ENCODE peak calls at places on chromosomes 6 and 20, in nine cellular contexts. D is GM12865; K is heart left ventricle; E is CD8-positive, alpha-beta T cell; M is H1; A is upper lobe of left lung; N is RWPE1; W is endothelial cell; I is HFFc6. H is an unnamed sample.

GRCh38 chr20:25063981-25064380 is 6.0 kb upstream of the ACSS1 start:
- DNase-seq in N (no peak), K (no peak), E (no peak), D (no peak), M (no peak), W (no peak), I (no peak), A (no peak), H (no peak)

GRCh38 chr20:58224097-58224496 is 4.4 kb downstream of the ANKRD60 start:
- DNase-seq in M (no peak), A (no peak), W (no peak), N (no peak), K (no peak), I (no peak), D (no peak), E (no peak), H (no peak)

GRCh38 chr6:21900730-21901129 is 307.2 kb downstream of the SOX4 start:
- DNase-seq in A (no peak), W (no peak), K (no peak), D (no peak), M (no peak), I (peak; percentile 55), E (no peak), N (peak; percentile 44), H (no peak)

GRCh38 chr6:87174078-87174579 is 18.8 kb downstream of the ZNF292 start:
- DNase-seq in W (no peak), D (peak; percentile 43), K (peak; percentile 12), E (no peak), M (no peak), A (no peak), I (no peak), N (no peak), H (no peak)

GRCh38 chr6:23413327-23414203 is 712.5 kb upstream of the NRSN1 start:
- DNase-seq in A (no peak), W (no peak), D (no peak), N (no peak), M (no peak), E (no peak), I (no peak), K (no peak), H (no peak)

GRCh38 chr6:99993533-99994251 is at the start of gene MCHR2:
- DNase-seq in D (no peak), E (no peak), N (no peak), I (no peak), M (peak; percentile 64), A (peak; percentile 84), W (peak; percentile 17), K (no peak), H (no peak)

GRCh38 chr6:40074292-40075050 is 140.2 kb upstream of the MOCS1 start:
- DNase-seq in M (no peak), N (peak; percentile 8), K (no peak), E (no peak), A (no peak), I (no peak), W (no peak), D (no peak), H (no peak)

GRCh38 chr6:132365319-132365907 is 35.9 kb downstream of the MOXD1 start:
- DNase-seq in M (no peak), E (no peak), I (no peak), N (no peak), K (no peak), A (no peak), W (no peak), D (peak; percentile 79), H (no peak)

GRCh38 chr6:150711584-150712501 is 112.2 kb downstream of the PLEKHG1 start:
- DNase-seq in N (no peak), M (no peak), D (no peak), A (no peak), I (no peak), K (peak; percentile 49), E (no peak), W (no peak), H (no peak)

GRCh38 chr20:54350415-54350814 is 125.0 kb upstream of the DOK5 start:
- DNase-seq in A (no peak), I (no peak), M (no peak), E (no peak), W (no peak), K (no peak), D (no peak), N (no peak), H (no peak)

GRCh38 chr20:37598101-37598530 is 70.4 kb upstream of the BLCAP start:
- DNase-seq in K (no peak), W (no peak), N (no peak), M (peak; percentile 82), I (no peak), D (no peak), A (peak; percentile 76), E (no peak), H (peak; percentile 79)

DNA sequence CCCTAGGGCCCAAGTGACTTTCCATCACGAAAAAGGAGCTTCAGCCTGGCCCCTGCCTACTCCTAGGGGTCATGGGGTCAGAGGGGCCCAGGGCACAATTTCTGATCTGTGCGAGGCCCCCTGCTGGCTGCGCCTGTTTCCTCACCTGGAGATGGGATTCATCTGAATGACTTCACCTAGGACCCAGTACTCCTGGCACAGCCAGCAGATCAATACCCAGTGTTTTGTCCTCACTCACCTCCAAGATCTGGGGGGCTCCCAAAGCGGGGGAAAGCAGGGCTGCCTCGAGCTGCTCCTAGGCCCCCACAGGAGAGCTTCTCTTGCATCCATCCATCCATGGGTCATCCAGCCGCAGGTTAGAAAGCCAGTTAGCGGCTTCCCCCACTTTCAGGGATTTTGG is 33.8 kb downstream of the CD40 start:
- DNase-seq in W (peak; percentile 48), I (no peak), E (no peak), D (peak; percentile 28), M (peak; percentile 82), K (no peak), N (peak; percentile 39), A (no peak), H (no peak)
- TF ChIP-seq CTCF in W (peak; percentile 68), I (peak; percentile 70), E (no peak), D (peak; percentile 61), M (peak; percentile 66), K (peak; percentile 13), N (peak; percentile 60), A (no peak), H (peak; percentile 65)

DNA sequence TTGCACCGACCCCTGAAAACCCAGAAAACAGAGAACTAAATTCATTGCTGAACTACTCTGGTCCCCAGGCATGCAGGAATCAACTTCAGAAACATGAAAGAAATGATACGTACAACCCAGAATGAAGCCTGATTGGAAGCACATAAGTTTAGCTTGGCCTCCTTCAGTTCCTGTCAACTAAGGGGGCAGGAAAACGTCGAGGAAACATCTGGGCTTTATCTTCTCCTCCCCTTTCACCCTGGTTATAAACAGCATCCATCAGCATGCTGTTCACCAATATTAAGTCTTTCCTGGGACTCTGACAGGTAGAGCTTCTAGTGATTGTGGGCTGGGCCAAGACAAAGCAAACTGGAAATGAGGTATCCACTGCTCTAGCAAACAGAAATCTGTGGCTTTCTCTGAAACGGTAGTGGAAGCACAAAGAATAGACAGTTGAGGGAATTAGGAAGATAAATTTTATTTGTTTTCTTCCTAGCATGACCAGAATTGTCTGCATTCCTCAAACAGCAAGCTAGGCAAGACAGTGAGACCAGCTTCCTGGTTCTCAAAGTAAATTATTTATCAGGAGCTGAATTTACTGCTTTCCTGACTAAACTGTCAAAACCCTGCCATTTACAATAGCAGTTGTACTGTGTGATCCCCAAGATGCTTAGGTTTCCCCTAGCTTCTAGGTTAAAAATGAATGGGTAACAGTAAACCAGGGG is 134.4 kb downstream of the PTPRT start:
- DNase-seq in K (no peak), D (no peak), E (no peak), N (no peak), M (no peak), I (no peak), W (no peak), A (no peak), H (no peak)
- TF ChIP-seq CTCF in K (no peak), D (no peak), E (no peak), N (no peak), M (no peak), I (no peak), W (no peak), A (no peak), H (no peak)

DNA sequence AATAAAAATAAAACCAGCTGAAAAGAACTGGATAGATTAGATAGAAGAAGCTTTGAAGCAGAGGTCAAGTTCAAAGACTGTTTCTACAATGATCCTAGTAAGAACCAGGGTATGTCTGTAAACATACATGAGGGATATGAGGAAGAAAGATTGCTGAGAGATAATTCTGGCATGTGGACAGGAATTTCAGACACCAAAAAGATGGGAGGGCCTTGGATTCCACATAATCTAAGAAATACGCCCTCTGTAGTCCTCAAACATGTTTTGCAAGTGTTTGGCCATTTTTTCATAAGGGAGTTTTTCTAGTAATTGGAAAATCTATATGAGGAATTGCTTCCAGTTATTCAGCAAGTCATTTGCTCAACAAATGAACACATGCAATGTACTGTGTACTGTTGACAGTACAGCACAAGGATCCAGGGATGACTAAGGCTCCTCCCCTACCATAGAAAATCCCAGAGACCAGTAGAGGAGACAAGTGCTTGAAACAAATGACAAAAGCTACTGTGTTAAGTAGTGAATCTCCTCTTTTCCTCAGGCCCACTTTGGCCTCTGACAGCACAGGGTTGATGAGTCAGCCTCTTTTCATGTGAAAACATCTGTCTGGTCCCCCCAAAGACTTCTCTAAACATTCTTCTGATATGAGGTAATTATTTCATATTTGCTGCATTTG is 795.9 kb downstream of the MAFB start:
- DNase-seq in D (no peak), N (no peak), W (no peak), I (no peak), M (no peak), K (no peak), E (no peak), A (no peak), H (no peak)
- TF ChIP-seq CTCF in D (no peak), N (no peak), W (no peak), I (peak; percentile 20), M (no peak), K (peak; percentile 7), E (no peak), A (no peak), H (no peak)

GRCh38 chr6:26414281-26414680 is 12.2 kb downstream of the BTN3A1 start:
- DNase-seq in M (no peak), D (no peak), W (no peak), K (no peak), E (no peak), A (no peak), N (no peak), I (no peak), H (no peak)

GRCh38 chr6:26408828-26409730 is 7.0 kb downstream of the BTN3A1 start:
- DNase-seq in I (no peak), A (peak; percentile 49), W (no peak), D (no peak), M (peak; percentile 58), K (no peak), E (no peak), N (no peak), H (no peak)

GRCh38 chr6:26412954-26413353 is 10.9 kb downstream of the BTN3A1 start:
- DNase-seq in I (no peak), W (no peak), E (no peak), N (no peak), A (no peak), K (no peak), M (no peak), D (no peak), H (no peak)

GRCh38 chr6:26412225-26412624 is 10.2 kb downstream of the BTN3A1 start:
- DNase-seq in N (no peak), K (no peak), W (no peak), D (no peak), E (no peak), A (no peak), I (peak; percentile 37), M (no peak), H (no peak)

DNA sequence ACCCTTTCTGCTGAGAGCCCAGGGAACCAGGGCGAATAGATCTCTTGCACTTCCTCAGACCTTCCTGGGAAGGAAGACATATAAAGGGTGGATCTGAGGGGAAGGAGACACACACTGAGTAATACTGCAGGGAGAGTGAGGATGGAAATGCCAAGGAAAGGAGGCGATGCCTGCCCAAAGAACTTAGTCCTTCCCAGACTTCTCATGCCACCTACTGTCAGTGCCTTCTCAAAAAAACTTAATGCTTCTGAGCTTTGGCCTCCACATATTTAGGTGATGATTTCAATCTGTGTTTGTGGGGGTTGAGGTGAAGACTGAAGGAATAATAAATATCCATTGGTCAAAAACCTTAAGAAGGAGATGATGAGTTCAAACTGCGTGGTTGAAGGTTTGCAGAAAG is 9.7 kb downstream of the BTN3A1 start:
- DNase-seq in N (no peak), D (no peak), E (no peak), I (peak; percentile 43), K (no peak), M (no peak), W (no peak), A (no peak), H (no peak)
- TF ChIP-seq CTCF in N (no peak), D (no peak), E (no peak), I (peak; percentile 28), K (no peak), M (no peak), W (no peak), A (no peak), H (no peak)